ENCODE peak calls at places on chromosome 14, in five cellular contexts. T is astrocyte, F is neural progenitor cell, B is mammary epithelial cell, J is osteoblast. O is an unnamed sample. For H3K79me2 and H3K9me3, the result is how much of the 10 kb centered on the place peaks cover.

GRCh38 chr14:96253140-96253539 is 2.9 kb upstream of the BDKRB1 start:
- DNase-seq in T (peak), F (no peak), B (peak), J (peak), O (peak)

GRCh38 chr14:22071001-22071400 is 397.4 kb upstream of the OR4E1 start:
- DNase-seq in T (no peak), F (no peak), B (no peak), J (no peak), O (no peak)

GRCh38 chr14:24322672-24323071 is 11.4 kb downstream of the LTB4R start:
- DNase-seq in T (no peak), F (no peak), B (no peak), J (peak), O (no peak)

GRCh38 chr14:38721822-38722431 is 381.1 kb downstream of the SEC23A start:
- DNase-seq in T (peak), F (peak), B (peak), J (peak), O (peak)

GRCh38 chr14:95713596-95714371 is at the start of gene TCL1A:
- DNase-seq in T (no peak), F (no peak), B (no peak), J (no peak), O (no peak)

GRCh38 chr14:92902726-92903125 is 20.2 kb upstream of the CHGA start:
- DNase-seq in T (no peak), F (peak), B (no peak), J (no peak), O (no peak)

GRCh38 chr14:101480022-101480746 is 81.1 kb upstream of the DIO3 start:
- DNase-seq in T (no peak), F (no peak), B (no peak), J (no peak), O (no peak)

GRCh38 chr14:51333901-51334432 is 93.9 kb downstream of the TMX1 start:
- DNase-seq in T (peak), F (no peak), B (peak), J (no peak), O (peak)

GRCh38 chr14:100784523-100785337 is 41.2 kb upstream of the MEG3 start:
- DNase-seq in T (no peak), F (no peak), B (no peak), J (no peak), O (no peak)

GRCh38 chr14:77186911-77187648 is 5.5 kb downstream of the TMEM63C start:
- DNase-seq in T (peak), F (peak), B (peak), J (no peak), O (peak)

GRCh38 chr14:24053548-24054323 is 1.9 kb downstream of the CARMIL3 start:
- DNase-seq in T (no peak), F (no peak), B (no peak), J (peak), O (no peak)

GRCh38 chr14:76647699-76648298 is 113.5 kb upstream of the VASH1 start:
- DNase-seq in T (peak), F (peak), B (peak), J (peak), O (peak)

DNA sequence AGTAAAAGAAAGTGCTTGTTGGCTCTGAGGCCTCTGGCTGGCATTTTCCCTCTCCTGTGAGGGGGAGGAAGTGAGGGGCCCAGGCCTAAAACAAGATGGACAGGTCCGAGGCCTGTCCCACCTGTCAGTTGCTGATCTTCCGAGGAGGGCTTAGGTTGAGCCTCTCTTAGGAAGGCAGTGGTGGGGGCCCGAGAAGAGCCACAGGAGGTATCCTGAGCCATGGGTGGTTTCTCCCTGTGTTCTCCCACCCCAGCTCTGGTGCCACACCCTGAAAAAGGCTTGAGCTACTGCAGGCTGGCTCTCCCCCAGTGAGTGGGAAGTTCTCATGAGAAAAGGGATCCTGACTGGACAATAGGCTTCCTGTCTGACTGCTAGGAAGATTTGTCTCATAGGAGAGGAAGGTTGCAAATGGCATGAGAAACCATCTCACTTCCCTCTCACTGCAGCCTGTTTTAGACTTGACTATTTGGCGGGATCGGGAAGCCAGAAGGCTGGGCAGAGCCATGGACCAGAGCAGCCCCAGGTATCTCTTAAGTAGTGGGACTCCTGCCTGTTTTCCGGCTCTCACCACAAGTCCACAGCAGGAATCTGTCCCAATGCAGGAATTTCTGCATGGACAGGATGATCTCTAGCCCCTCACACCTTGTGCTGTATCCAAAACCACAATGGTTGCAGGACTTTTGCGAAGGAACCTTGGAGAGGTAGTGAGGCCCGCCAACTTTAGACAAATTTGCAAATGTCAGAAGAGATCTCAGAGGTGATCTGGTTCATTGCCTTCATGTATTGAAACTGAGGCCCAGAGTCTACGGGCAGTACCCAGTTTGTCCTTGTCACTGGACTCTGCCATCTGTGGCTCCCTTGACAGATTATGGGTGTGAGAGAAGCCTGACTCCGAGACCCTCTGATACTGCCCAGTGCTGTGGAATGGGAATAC is 71.9 kb upstream of the SRSF5 start:
- DNase-seq in T (peak), F (no peak), B (peak), J (no peak), O (peak)
- H3K79me2 ChIP-seq in T (under half), F (under half), B (half or more), J (under half), O (half or more)

DNA sequence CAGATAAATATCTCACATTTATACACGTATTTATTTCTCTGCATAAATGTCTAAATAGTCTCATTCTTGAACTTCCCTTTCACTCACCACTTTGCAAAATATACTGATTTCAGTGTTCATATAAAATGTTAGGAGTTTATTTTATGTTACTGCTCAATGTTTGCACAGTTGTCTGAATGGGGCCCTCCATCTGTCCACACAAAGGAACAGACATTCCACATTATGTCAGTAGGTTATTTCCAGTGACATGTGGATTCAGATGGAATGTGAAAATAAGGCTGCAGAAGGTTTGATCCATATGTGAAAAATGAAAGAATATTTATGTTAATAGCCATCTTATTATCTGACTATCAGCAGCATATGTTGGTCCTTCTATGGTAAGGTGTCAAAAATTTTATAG is 994.4 kb upstream of the SEL1L start:
- DNase-seq in T (no peak), F (no peak), B (no peak), J (no peak), O (no peak)
- H3K9me3 ChIP-seq in T (under half), F (under half), B (under half), J (under half), O (under half)

GRCh38 chr14:69004731-69005431 is 25.8 kb upstream of the ACTN1 start:
- DNase-seq in T (peak), F (no peak), B (no peak), J (no peak), O (peak)

GRCh38 chr14:69003626-69004025 is 24.5 kb upstream of the ACTN1 start:
- DNase-seq in T (no peak), F (no peak), B (no peak), J (no peak), O (no peak)

GRCh38 chr14:69008411-69008810 is 29.3 kb upstream of the ACTN1 start:
- DNase-seq in T (peak), F (no peak), B (no peak), J (no peak), O (peak)

GRCh38 chr14:69006346-69006745 is 27.2 kb upstream of the ACTN1 start:
- DNase-seq in T (no peak), F (no peak), B (no peak), J (no peak), O (no peak)

DNA sequence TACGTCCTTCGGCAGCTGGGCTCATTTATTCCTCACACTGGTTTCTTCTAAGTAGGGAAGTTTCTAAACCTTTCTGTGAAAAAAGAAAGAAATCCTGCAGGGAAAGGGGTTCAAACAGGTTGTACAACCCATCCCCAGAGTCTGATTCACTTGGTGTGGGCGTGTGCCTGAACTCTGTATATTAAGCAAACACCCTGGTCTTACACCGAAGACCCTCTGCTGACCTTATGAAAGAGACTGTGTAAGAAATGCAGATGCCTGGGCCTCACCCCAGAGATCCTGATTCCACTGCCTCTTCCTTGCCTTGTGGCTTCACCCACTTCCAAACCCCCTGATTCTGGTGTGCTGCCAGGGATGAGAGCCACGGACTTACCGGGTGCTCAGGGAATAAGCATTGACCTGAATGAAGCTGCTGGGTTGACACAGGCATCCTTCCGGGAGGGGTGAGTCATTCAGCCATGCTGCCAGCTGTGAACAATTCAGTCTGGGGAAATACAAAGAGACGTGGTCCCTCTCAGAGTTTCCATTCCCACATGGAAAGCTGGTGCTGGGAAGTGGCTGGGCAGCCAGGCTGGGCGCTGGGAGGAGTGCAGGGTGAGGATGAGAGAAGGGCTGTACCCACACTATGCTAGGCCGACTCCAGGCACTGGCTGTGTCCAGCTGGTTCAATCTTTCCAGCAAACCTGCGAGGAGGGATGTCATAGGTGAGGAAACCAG is 26.5 kb upstream of the ACTN1 start:
- DNase-seq in T (peak), F (peak), B (peak), J (peak), O (peak)
- H3K79me2 ChIP-seq in T (under half), F (under half), B (under half), J (under half), O (under half)

DNA sequence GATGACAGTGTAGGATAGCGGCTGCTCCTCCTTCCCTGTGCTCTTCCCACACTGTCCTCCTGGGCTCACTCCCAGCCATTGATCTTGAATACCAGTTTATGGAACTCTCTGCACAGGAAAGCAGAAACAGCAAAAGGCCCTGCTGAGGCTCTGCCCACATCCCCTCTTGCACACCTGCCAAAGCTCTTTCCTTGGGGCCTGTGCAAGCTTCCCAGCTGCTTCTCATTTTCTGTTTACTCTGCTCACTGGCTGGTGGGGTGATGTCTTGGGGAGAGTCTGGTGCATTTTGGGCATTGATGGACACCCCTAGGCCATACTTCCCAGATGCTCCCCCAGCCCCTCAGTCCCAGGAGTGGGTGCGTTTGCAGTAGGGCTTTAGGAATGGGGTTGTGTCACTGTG is 361.8 kb downstream of the TMEM121 start:
- DNase-seq in T (no peak), F (no peak), B (no peak), J (peak), O (no peak)
- H3K9me3 ChIP-seq in T (under half), F (under half), B (under half), J (under half), O (under half)